ENCODE peak calls at places on chromosomes 1 and 21, in ten cellular contexts. M, S, P, L, K, I, Z, B, A and H are unnamed samples.

GRCh38 chr1:53588053-53588779 is 129.0 kb downstream of the DMRTB1 start:
- DNase-seq in M (no peak), P (no peak), K (no peak), I (no peak), Z (no peak), L (no peak), A (no peak), S (no peak), B (no peak), H (no peak)

GRCh38 chr1:12745126-12745991 is 641 bp upstream of the CFAP107 start:
- DNase-seq in P (no peak), M (no peak), B (no peak), I (no peak), A (no peak), Z (no peak), K (peak), L (no peak), S (no peak), H (peak)

GRCh38 chr1:247209306-247209900 is 37.6 kb upstream of the ZNF124 start:
- DNase-seq in M (no peak), Z (no peak), S (no peak), K (no peak), I (no peak), L (no peak), B (peak), P (peak), A (no peak), H (peak)

GRCh38 chr1:59747469-59748014 is 67.2 kb upstream of the HOOK1 start:
- DNase-seq in S (peak), M (no peak), B (no peak), Z (no peak), I (no peak), P (no peak), K (no peak), L (no peak), A (no peak), H (no peak)

GRCh38 chr1:149843302-149844041 is 55.9 kb upstream of the BOLA1 start:
- DNase-seq in S (peak), P (peak), Z (no peak), M (no peak), L (no peak), A (no peak), B (peak), K (peak), I (peak), H (peak)

GRCh38 chr21:39454949-39455668 is 3.3 kb downstream of the SH3BGR start:
- DNase-seq in P (no peak), Z (no peak), I (no peak), L (no peak), A (no peak), M (no peak), B (no peak), S (no peak), K (no peak), H (no peak)

GRCh38 chr1:154198756-154199562 is 7.1 kb upstream of the TPM3 start:
- DNase-seq in I (no peak), M (no peak), A (peak), P (peak), L (peak), S (peak), K (peak), B (peak), Z (peak), H (peak)

GRCh38 chr21:14995695-14996490 is 68.9 kb downstream of the NRIP1 start:
- DNase-seq in A (no peak), I (no peak), Z (peak), B (peak), L (no peak), P (peak), S (peak), M (no peak), K (peak), H (peak)

GRCh38 chr1:186736971-186737685 is 56.9 kb upstream of the PTGS2 start:
- DNase-seq in M (no peak), Z (peak), B (peak), S (no peak), K (no peak), I (no peak), P (no peak), L (no peak), A (no peak), H (no peak)

GRCh38 chr1:67618285-67619018 is 66.5 kb upstream of the GADD45A start:
- DNase-seq in P (no peak), I (no peak), Z (peak), K (peak), S (peak), M (no peak), L (peak), B (peak), A (no peak), H (peak)

GRCh38 chr21:41965045-41965444 is 11.2 kb upstream of the C2CD2 start:
- DNase-seq in A (no peak), Z (no peak), L (peak), B (peak), P (no peak), I (no peak), M (no peak), S (no peak), K (no peak), H (no peak)

GRCh38 chr1:217895817-217896216 is 264.7 kb downstream of the SPATA17 start:
- DNase-seq in Z (no peak), I (no peak), B (no peak), A (no peak), M (no peak), S (no peak), L (no peak), K (no peak), P (no peak), H (no peak)

GRCh38 chr1:167648978-167649752 is 19.1 kb downstream of the RCSD1 start:
- DNase-seq in K (no peak), S (peak), P (peak), A (peak), M (no peak), I (no peak), Z (no peak), B (no peak), L (no peak), H (no peak)

GRCh38 chr1:163876546-163876945 is 554.8 kb downstream of the NUF2 start:
- DNase-seq in P (no peak), Z (no peak), A (no peak), K (no peak), M (no peak), I (no peak), B (no peak), S (peak), L (no peak), H (peak)

GRCh38 chr1:36108314-36108713 is 16.7 kb downstream of the COL8A2 start:
- DNase-seq in A (no peak), S (no peak), Z (no peak), M (no peak), K (no peak), I (no peak), L (no peak), P (no peak), B (no peak), H (no peak)

DNA sequence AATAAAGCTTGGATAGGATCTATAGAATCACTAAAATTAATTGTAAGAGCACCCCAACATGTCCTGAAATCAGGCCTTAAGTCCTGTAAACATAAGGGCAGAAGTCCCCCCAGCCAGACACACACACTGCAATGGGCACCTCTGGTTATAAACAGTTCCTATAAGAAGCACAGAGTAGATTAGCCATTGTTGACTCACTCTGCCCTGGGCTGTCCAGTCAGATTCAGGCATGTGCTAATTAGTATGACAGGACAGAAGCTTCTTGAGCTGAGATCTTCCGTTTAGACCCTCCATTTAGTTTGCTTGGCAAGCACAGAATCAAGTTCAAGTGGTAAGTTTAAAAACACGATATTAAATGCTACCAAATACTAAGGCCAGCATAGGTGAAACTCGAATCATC is 11.8 kb upstream of the DENND1B start:
- DNase-seq in M (no peak), B (peak), A (no peak), I (peak), Z (peak), L (no peak), P (no peak), K (no peak), S (no peak), H (peak)
- H3K4me2 ChIP-seq in M (no peak), B (peak), A (no peak), I (no peak), Z (peak), L (no peak), P (no peak), K (no peak), S (no peak), H (peak)

GRCh38 chr1:39788426-39788757 is 273 bp downstream of the BMP8B start:
- DNase-seq in L (no peak), K (no peak), A (no peak), Z (no peak), S (no peak), M (no peak), B (no peak), P (peak), I (no peak), H (no peak)
- H3K4me3 ChIP-seq in L (no peak), K (no peak), A (no peak), Z (peak), S (peak), M (peak), B (peak), P (peak), I (peak), H (peak)

GRCh38 chr1:221241592-221241991 is 362.3 kb downstream of the HLX start:
- DNase-seq in A (no peak), Z (no peak), M (no peak), B (no peak), I (no peak), K (no peak), S (no peak), P (no peak), L (no peak), H (no peak)
- TF ChIP-seq EZH2 in A (no peak), Z (no peak), M (no peak), B (no peak), I (no peak), K (no peak), S (no peak), P (no peak), L (no peak), H (no peak)

GRCh38 chr1:198290089-198290683 is 133.4 kb downstream of the NEK7 start:
- DNase-seq in P (no peak), I (no peak), M (no peak), L (no peak), A (no peak), K (no peak), Z (no peak), B (no peak), S (no peak), H (no peak)
- H3K4me2 ChIP-seq in P (no peak), I (no peak), M (no peak), L (no peak), A (no peak), K (no peak), Z (no peak), B (no peak), S (no peak), H (peak)

GRCh38 chr1:230825061-230825803 is 43.1 kb downstream of the C1orf198 start:
- DNase-seq in L (peak), I (peak), Z (peak), A (no peak), B (peak), P (no peak), M (no peak), K (peak), S (peak), H (peak)
- H3K4me3 ChIP-seq in L (no peak), I (peak), Z (no peak), A (no peak), B (peak), P (no peak), M (no peak), K (no peak), S (no peak), H (peak)

DNA sequence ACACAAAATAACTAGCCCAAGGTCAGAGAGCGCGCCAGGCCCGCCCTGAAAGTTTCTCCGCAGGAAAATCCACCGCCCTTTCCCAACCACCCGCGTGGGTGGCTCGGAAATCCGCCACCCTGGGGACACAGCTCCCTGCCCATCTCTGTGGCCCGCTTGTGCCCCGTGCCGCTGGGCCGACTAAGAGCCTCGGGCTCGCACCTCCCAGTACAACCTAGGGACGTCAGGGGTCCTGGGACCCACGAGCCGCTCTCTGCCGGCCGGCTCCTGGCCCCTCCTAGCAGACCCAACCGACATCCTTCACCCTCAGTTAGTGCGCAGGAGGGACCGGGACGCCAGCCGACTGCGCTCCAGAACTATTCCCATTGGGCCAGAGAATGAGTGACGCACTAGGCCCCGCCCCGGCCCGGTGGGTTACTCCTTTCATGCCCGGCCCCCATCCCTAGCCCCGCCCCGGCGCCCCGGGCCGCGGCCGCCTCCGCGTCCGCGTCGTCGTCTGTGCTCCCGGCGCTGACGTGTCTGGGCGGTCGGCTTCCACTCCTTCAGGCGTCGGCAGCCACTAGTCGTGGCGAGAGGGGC is 396 bp upstream of the UAP1 start:
- DNase-seq in K (peak), B (peak), P (peak), S (peak), M (peak), L (peak), A (peak), I (peak), Z (peak), H (peak)
- TF ChIP-seq EZH2 in K (no peak), B (no peak), P (no peak), S (no peak), M (no peak), L (peak), A (no peak), I (no peak), Z (no peak), H (no peak)

GRCh38 chr1:71717186-71717585 is 565.2 kb downstream of the NEGR1 start:
- DNase-seq in M (no peak), L (no peak), A (no peak), S (no peak), K (no peak), Z (no peak), B (no peak), I (no peak), P (no peak), H (peak)

GRCh38 chr1:71721532-71721931 is 560.8 kb downstream of the NEGR1 start:
- DNase-seq in K (no peak), I (no peak), A (no peak), S (no peak), Z (no peak), L (no peak), M (no peak), P (peak), B (peak), H (no peak)

GRCh38 chr1:71719330-71719729 is 563.0 kb downstream of the NEGR1 start:
- DNase-seq in A (no peak), S (no peak), Z (no peak), P (no peak), K (no peak), B (no peak), M (no peak), I (no peak), L (no peak), H (no peak)
- H3K4me2 ChIP-seq in A (no peak), S (no peak), Z (no peak), P (no peak), K (no peak), B (no peak), M (no peak), I (no peak), L (no peak), H (no peak)

GRCh38 chr1:203527013-203527412 is 33.1 kb downstream of the OPTC start:
- DNase-seq in S (no peak), L (no peak), B (no peak), K (no peak), A (no peak), P (no peak), Z (no peak), M (no peak), I (no peak), H (no peak)
- H3K4me3 ChIP-seq in S (no peak), L (no peak), B (no peak), K (no peak), A (no peak), P (no peak), Z (no peak), M (no peak), I (no peak), H (no peak)